ENCODE peak calls at places on chromosomes 16 and 17, in eight cellular contexts. One of them, this sample, is unnamed.

GRCh38 chr16:4272114-4272954 is 489 bp downstream of the TFAP4 start:
- DNase-seq in OCI-LY7: peak; percentile 72
- DNase-seq in stomach: peak; percentile 45
- DNase-seq in neural progenitor cell: peak; percentile 74
- DNase-seq in tibial nerve: no peak
- DNase-seq in astrocyte of the spinal cord: peak; percentile 40
- DNase-seq in CD4-positive, alpha-beta T cell: peak; percentile 47
- DNase-seq in PC-9: no peak
- DNase-seq in this sample: peak; percentile 73

GRCh38 chr17:39096435-39097158 is 54.8 kb downstream of the PLXDC1 start:
- DNase-seq in OCI-LY7: peak; percentile 37
- DNase-seq in stomach: no peak
- DNase-seq in neural progenitor cell: no peak
- DNase-seq in tibial nerve: no peak
- DNase-seq in astrocyte of the spinal cord: no peak
- DNase-seq in CD4-positive, alpha-beta T cell: peak; percentile 47
- DNase-seq in PC-9: no peak
- DNase-seq in this sample: no peak

GRCh38 chr17:74437702-74438101 is 5.8 kb downstream of the GPRC5C start:
- DNase-seq in OCI-LY7: peak; percentile 69
- DNase-seq in stomach: no peak
- DNase-seq in neural progenitor cell: no peak
- DNase-seq in tibial nerve: no peak
- DNase-seq in astrocyte of the spinal cord: no peak
- DNase-seq in CD4-positive, alpha-beta T cell: no peak
- DNase-seq in PC-9: no peak
- DNase-seq in this sample: no peak

GRCh38 chr17:77425791-77426641 is 285.2 kb downstream of the SEC14L1 start:
- DNase-seq in OCI-LY7: no peak
- DNase-seq in stomach: no peak
- DNase-seq in neural progenitor cell: peak; percentile 34
- DNase-seq in tibial nerve: no peak
- DNase-seq in astrocyte of the spinal cord: peak; percentile 90
- DNase-seq in CD4-positive, alpha-beta T cell: no peak
- DNase-seq in PC-9: no peak
- DNase-seq in this sample: no peak

GRCh38 chr17:9817086-9817485 is 4.8 kb downstream of the GSG1L2 start:
- DNase-seq in OCI-LY7: no peak
- DNase-seq in stomach: peak; percentile 37
- DNase-seq in neural progenitor cell: no peak
- DNase-seq in tibial nerve: no peak
- DNase-seq in astrocyte of the spinal cord: peak; percentile 25
- DNase-seq in CD4-positive, alpha-beta T cell: no peak
- DNase-seq in PC-9: no peak
- DNase-seq in this sample: no peak

GRCh38 chr16:57635266-57636097 is 7.1 kb downstream of the ADGRG1 start:
- DNase-seq in OCI-LY7: no peak
- DNase-seq in stomach: peak; percentile 75
- DNase-seq in neural progenitor cell: no peak
- DNase-seq in tibial nerve: no peak
- DNase-seq in astrocyte of the spinal cord: no peak
- DNase-seq in CD4-positive, alpha-beta T cell: no peak
- DNase-seq in PC-9: no peak
- DNase-seq in this sample: no peak

GRCh38 chr17:74523308-74523707 is 8.0 kb downstream of the CD300LB start:
- DNase-seq in OCI-LY7: no peak
- DNase-seq in stomach: no peak
- DNase-seq in neural progenitor cell: no peak
- DNase-seq in tibial nerve: no peak
- DNase-seq in astrocyte of the spinal cord: no peak
- DNase-seq in CD4-positive, alpha-beta T cell: no peak
- DNase-seq in PC-9: no peak
- DNase-seq in this sample: no peak

GRCh38 chr17:82006468-82007227 is 16.0 kb downstream of the CENPX start:
- DNase-seq in OCI-LY7: no peak
- DNase-seq in stomach: no peak
- DNase-seq in neural progenitor cell: no peak
- DNase-seq in tibial nerve: no peak
- DNase-seq in astrocyte of the spinal cord: peak; percentile 29
- DNase-seq in CD4-positive, alpha-beta T cell: no peak
- DNase-seq in PC-9: no peak
- DNase-seq in this sample: no peak

GRCh38 chr16:85082553-85083050 is 29.7 kb downstream of the CIBAR2 start:
- DNase-seq in OCI-LY7: no peak
- DNase-seq in stomach: no peak
- DNase-seq in neural progenitor cell: peak; percentile 64
- DNase-seq in tibial nerve: no peak
- DNase-seq in astrocyte of the spinal cord: no peak
- DNase-seq in CD4-positive, alpha-beta T cell: no peak
- DNase-seq in PC-9: no peak
- DNase-seq in this sample: peak; percentile 65

GRCh38 chr17:15649861-15650391 is 30.4 kb upstream of the FBXW10B start:
- DNase-seq in OCI-LY7: no peak
- DNase-seq in stomach: peak; percentile 78
- DNase-seq in neural progenitor cell: no peak
- DNase-seq in tibial nerve: peak; percentile 48
- DNase-seq in astrocyte of the spinal cord: peak; percentile 41
- DNase-seq in CD4-positive, alpha-beta T cell: no peak
- DNase-seq in PC-9: peak; percentile 79
- DNase-seq in this sample: no peak

GRCh38 chr17:38567350-38567749 is 38.4 kb downstream of the SRCIN1 start:
- DNase-seq in OCI-LY7: no peak
- DNase-seq in stomach: no peak
- DNase-seq in neural progenitor cell: no peak
- DNase-seq in tibial nerve: no peak
- DNase-seq in astrocyte of the spinal cord: no peak
- DNase-seq in CD4-positive, alpha-beta T cell: no peak
- DNase-seq in PC-9: no peak
- DNase-seq in this sample: no peak

GRCh38 chr17:12603566-12603965 is 62.1 kb upstream of the MYOCD start:
- DNase-seq in OCI-LY7: no peak
- DNase-seq in stomach: no peak
- DNase-seq in neural progenitor cell: no peak
- DNase-seq in tibial nerve: no peak
- DNase-seq in astrocyte of the spinal cord: no peak
- DNase-seq in CD4-positive, alpha-beta T cell: no peak
- DNase-seq in PC-9: no peak
- DNase-seq in this sample: no peak

GRCh38 chr17:77403854-77404253 is 263.1 kb downstream of the SEC14L1 start:
- DNase-seq in OCI-LY7: peak; percentile 43
- DNase-seq in stomach: no peak
- DNase-seq in neural progenitor cell: no peak
- DNase-seq in tibial nerve: no peak
- DNase-seq in astrocyte of the spinal cord: no peak
- DNase-seq in CD4-positive, alpha-beta T cell: no peak
- DNase-seq in PC-9: no peak
- DNase-seq in this sample: no peak

GRCh38 chr17:16380640-16381495 is at the start of gene UBB:
- DNase-seq in OCI-LY7: peak; percentile 98
- DNase-seq in stomach: peak; percentile 97
- DNase-seq in neural progenitor cell: peak; percentile 99
- DNase-seq in tibial nerve: peak; percentile 92
- DNase-seq in astrocyte of the spinal cord: peak; percentile 99
- DNase-seq in CD4-positive, alpha-beta T cell: peak; percentile 95
- DNase-seq in PC-9: peak; percentile 90
- DNase-seq in this sample: peak; percentile 94

GRCh38 chr16:74936902-74937560 is 47.9 kb downstream of the WDR59 start:
- DNase-seq in OCI-LY7: no peak
- DNase-seq in stomach: no peak
- DNase-seq in neural progenitor cell: no peak
- DNase-seq in tibial nerve: no peak
- DNase-seq in astrocyte of the spinal cord: peak; percentile 83
- DNase-seq in CD4-positive, alpha-beta T cell: no peak
- DNase-seq in PC-9: peak; percentile 51
- DNase-seq in this sample: peak; percentile 47

GRCh38 chr16:82061861-82062525 is 26.9 kb downstream of the HSD17B2 start:
- DNase-seq in OCI-LY7: peak; percentile 36
- DNase-seq in stomach: no peak
- DNase-seq in neural progenitor cell: peak; percentile 45
- DNase-seq in tibial nerve: no peak
- DNase-seq in astrocyte of the spinal cord: peak; percentile 26
- DNase-seq in CD4-positive, alpha-beta T cell: no peak
- DNase-seq in PC-9: no peak
- DNase-seq in this sample: peak; percentile 41

GRCh38 chr16:82867425-82867824 is 240.7 kb downstream of the CDH13 start:
- DNase-seq in OCI-LY7: no peak
- DNase-seq in stomach: no peak
- DNase-seq in neural progenitor cell: no peak
- DNase-seq in tibial nerve: no peak
- DNase-seq in astrocyte of the spinal cord: no peak
- DNase-seq in CD4-positive, alpha-beta T cell: no peak
- DNase-seq in PC-9: no peak
- DNase-seq in this sample: no peak

GRCh38 chr17:29120439-29120838 is 59.8 kb downstream of the MYO18A start:
- DNase-seq in OCI-LY7: no peak
- DNase-seq in stomach: no peak
- DNase-seq in neural progenitor cell: no peak
- DNase-seq in tibial nerve: no peak
- DNase-seq in astrocyte of the spinal cord: no peak
- DNase-seq in CD4-positive, alpha-beta T cell: no peak
- DNase-seq in PC-9: no peak
- DNase-seq in this sample: no peak

GRCh38 chr16:75702247-75702646 is 986 bp upstream of the DUXB start:
- DNase-seq in OCI-LY7: no peak
- DNase-seq in stomach: no peak
- DNase-seq in neural progenitor cell: no peak
- DNase-seq in tibial nerve: no peak
- DNase-seq in astrocyte of the spinal cord: no peak
- DNase-seq in CD4-positive, alpha-beta T cell: no peak
- DNase-seq in PC-9: no peak
- DNase-seq in this sample: no peak

GRCh38 chr17:64540118-64540776 is 33.5 kb downstream of the CEP95 start:
- DNase-seq in OCI-LY7: no peak
- DNase-seq in stomach: no peak
- DNase-seq in neural progenitor cell: no peak
- DNase-seq in tibial nerve: no peak
- DNase-seq in astrocyte of the spinal cord: no peak
- DNase-seq in CD4-positive, alpha-beta T cell: no peak
- DNase-seq in PC-9: no peak
- DNase-seq in this sample: no peak
- TF ChIP-seq CTCF in OCI-LY7: no peak
- TF ChIP-seq CTCF in stomach: no peak
- TF ChIP-seq CTCF in neural progenitor cell: no peak
- TF ChIP-seq CTCF in tibial nerve: no peak
- TF ChIP-seq CTCF in astrocyte of the spinal cord: no peak
- TF ChIP-seq CTCF in CD4-positive, alpha-beta T cell: no peak
- TF ChIP-seq CTCF in PC-9: no peak
- TF ChIP-seq CTCF in this sample: no peak

GRCh38 chr16:71424626-71425025 is 17.2 kb downstream of the TLE7 start:
- DNase-seq in OCI-LY7: no peak
- DNase-seq in stomach: no peak
- DNase-seq in neural progenitor cell: no peak
- DNase-seq in tibial nerve: no peak
- DNase-seq in astrocyte of the spinal cord: no peak
- DNase-seq in CD4-positive, alpha-beta T cell: no peak
- DNase-seq in PC-9: no peak
- DNase-seq in this sample: no peak
- TF ChIP-seq CTCF in OCI-LY7: no peak
- TF ChIP-seq CTCF in stomach: no peak
- TF ChIP-seq CTCF in neural progenitor cell: no peak
- TF ChIP-seq CTCF in tibial nerve: no peak
- TF ChIP-seq CTCF in astrocyte of the spinal cord: no peak
- TF ChIP-seq CTCF in CD4-positive, alpha-beta T cell: no peak
- TF ChIP-seq CTCF in PC-9: no peak
- TF ChIP-seq CTCF in this sample: no peak

GRCh38 chr17:4263282-4264215 is at the start of gene ANKFY1:
- DNase-seq in OCI-LY7: peak; percentile 97
- DNase-seq in stomach: peak; percentile 96
- DNase-seq in neural progenitor cell: peak; percentile 98
- DNase-seq in tibial nerve: peak; percentile 91
- DNase-seq in astrocyte of the spinal cord: peak; percentile 94
- DNase-seq in CD4-positive, alpha-beta T cell: peak; percentile 97
- DNase-seq in PC-9: peak; percentile 85
- DNase-seq in this sample: peak; percentile 99
- TF ChIP-seq CTCF in OCI-LY7: peak; percentile 42
- TF ChIP-seq CTCF in stomach: no peak
- TF ChIP-seq CTCF in neural progenitor cell: peak; percentile 28
- TF ChIP-seq CTCF in tibial nerve: peak; percentile 8
- TF ChIP-seq CTCF in astrocyte of the spinal cord: peak; percentile 12
- TF ChIP-seq CTCF in CD4-positive, alpha-beta T cell: no peak
- TF ChIP-seq CTCF in PC-9: no peak
- TF ChIP-seq CTCF in this sample: no peak

GRCh38 chr17:80393961-80394360 is 21.0 kb upstream of the ENDOV start:
- DNase-seq in OCI-LY7: no peak
- DNase-seq in stomach: no peak
- DNase-seq in neural progenitor cell: no peak
- DNase-seq in tibial nerve: no peak
- DNase-seq in astrocyte of the spinal cord: no peak
- DNase-seq in CD4-positive, alpha-beta T cell: no peak
- DNase-seq in PC-9: no peak
- DNase-seq in this sample: no peak

GRCh38 chr17:80393491-80393890 is 21.5 kb upstream of the ENDOV start:
- DNase-seq in OCI-LY7: no peak
- DNase-seq in stomach: no peak
- DNase-seq in neural progenitor cell: no peak
- DNase-seq in tibial nerve: no peak
- DNase-seq in astrocyte of the spinal cord: no peak
- DNase-seq in CD4-positive, alpha-beta T cell: no peak
- DNase-seq in PC-9: no peak
- DNase-seq in this sample: no peak

GRCh38 chr17:80394629-80395216 is 20.2 kb upstream of the ENDOV start:
- DNase-seq in OCI-LY7: no peak
- DNase-seq in stomach: no peak
- DNase-seq in neural progenitor cell: peak; percentile 25
- DNase-seq in tibial nerve: no peak
- DNase-seq in astrocyte of the spinal cord: no peak
- DNase-seq in CD4-positive, alpha-beta T cell: no peak
- DNase-seq in PC-9: no peak
- DNase-seq in this sample: no peak

GRCh38 chr17:80396680-80397387 is 18.1 kb upstream of the ENDOV start:
- DNase-seq in OCI-LY7: no peak
- DNase-seq in stomach: no peak
- DNase-seq in neural progenitor cell: no peak
- DNase-seq in tibial nerve: no peak
- DNase-seq in astrocyte of the spinal cord: no peak
- DNase-seq in CD4-positive, alpha-beta T cell: no peak
- DNase-seq in PC-9: no peak
- DNase-seq in this sample: no peak

GRCh38 chr17:80395402-80396151 is 19.4 kb upstream of the ENDOV start:
- DNase-seq in OCI-LY7: no peak
- DNase-seq in stomach: no peak
- DNase-seq in neural progenitor cell: no peak
- DNase-seq in tibial nerve: no peak
- DNase-seq in astrocyte of the spinal cord: no peak
- DNase-seq in CD4-positive, alpha-beta T cell: no peak
- DNase-seq in PC-9: no peak
- DNase-seq in this sample: no peak
- TF ChIP-seq CTCF in OCI-LY7: no peak
- TF ChIP-seq CTCF in stomach: no peak
- TF ChIP-seq CTCF in neural progenitor cell: no peak
- TF ChIP-seq CTCF in tibial nerve: no peak
- TF ChIP-seq CTCF in astrocyte of the spinal cord: no peak
- TF ChIP-seq CTCF in CD4-positive, alpha-beta T cell: no peak
- TF ChIP-seq CTCF in PC-9: no peak
- TF ChIP-seq CTCF in this sample: no peak

DNA sequence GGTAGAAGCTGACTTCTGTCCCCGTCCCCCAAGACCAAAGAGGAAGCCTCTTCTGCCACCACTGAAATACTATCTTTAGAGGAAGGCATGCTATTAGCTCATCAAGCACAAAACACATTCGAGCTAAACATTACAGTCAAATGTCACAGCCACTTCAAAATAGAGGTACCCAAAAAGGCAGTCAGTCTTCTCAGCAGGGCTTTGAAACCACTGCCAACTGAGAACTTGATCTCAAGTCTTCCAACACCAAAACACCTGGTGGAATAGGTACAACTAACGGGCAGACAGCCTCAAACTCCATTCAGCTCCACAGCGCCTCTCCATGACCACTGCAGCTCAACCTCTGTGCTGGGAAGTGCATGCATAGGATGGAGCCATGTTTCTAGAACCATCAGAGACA is 36.0 kb downstream of the ZFHX3 start:
- DNase-seq in OCI-LY7: no peak
- DNase-seq in stomach: no peak
- DNase-seq in neural progenitor cell: no peak
- DNase-seq in tibial nerve: no peak
- DNase-seq in astrocyte of the spinal cord: no peak
- DNase-seq in CD4-positive, alpha-beta T cell: no peak
- DNase-seq in PC-9: no peak
- DNase-seq in this sample: no peak
- TF ChIP-seq CTCF in OCI-LY7: no peak
- TF ChIP-seq CTCF in stomach: no peak
- TF ChIP-seq CTCF in neural progenitor cell: peak; percentile 13
- TF ChIP-seq CTCF in tibial nerve: no peak
- TF ChIP-seq CTCF in astrocyte of the spinal cord: peak; percentile 11
- TF ChIP-seq CTCF in CD4-positive, alpha-beta T cell: no peak
- TF ChIP-seq CTCF in PC-9: no peak
- TF ChIP-seq CTCF in this sample: no peak